ENCODE peak calls at places on chromosomes 1 and 21, in four cellular contexts. E, P, Q and W are unnamed samples.

GRCh38 chr21:25625036-25625435 is 14.0 kb upstream of the JAM2 start:
- DNase-seq in Q (no peak), E (no peak), P (no peak), W (no peak)

GRCh38 chr1:9293512-9294439 is 1.1 kb downstream of the SPSB1 start:
- DNase-seq in E (peak; percentile 47), P (peak; percentile 64), Q (no peak), W (peak; percentile 49)

GRCh38 chr1:222994506-222995229 is 148.4 kb downstream of the TLR5 start:
- DNase-seq in Q (peak; percentile 58), E (no peak), P (peak; percentile 84), W (peak; percentile 46)

GRCh38 chr21:33658919-33659318 is 16.6 kb downstream of the ITSN1 start:
- DNase-seq in Q (no peak), E (no peak), P (no peak), W (no peak)

GRCh38 chr1:90133133-90133532 is 138.2 kb downstream of the ZNF326 start:
- DNase-seq in P (peak; percentile 16), Q (peak; percentile 63), E (peak; percentile 33), W (peak; percentile 83)

GRCh38 chr1:146012703-146013565 is 8.6 kb downstream of the HJV start:
- DNase-seq in Q (peak; percentile 65), P (peak; percentile 93), E (peak; percentile 76), W (peak; percentile 78)

GRCh38 chr1:17434591-17434990 is 4.9 kb downstream of the RCC2 start:
- DNase-seq in Q (no peak), E (no peak), P (no peak), W (peak; percentile 54)

GRCh38 chr21:29318354-29318753 is 19.6 kb downstream of the BACH1 start:
- DNase-seq in P (peak; percentile 32), Q (no peak), E (no peak), W (no peak)

GRCh38 chr1:148333875-148334338 is 149.2 kb downstream of the PPIAL4G start:
- DNase-seq in E (no peak), P (no peak), Q (no peak), W (no peak)

GRCh38 chr1:55747285-55747890 is 532.2 kb upstream of the USP24 start:
- DNase-seq in P (peak; percentile 33), E (no peak), Q (no peak), W (no peak)

GRCh38 chr1:91884459-91885290 is 1.3 kb downstream of the TGFBR3 start:
- DNase-seq in Q (no peak), P (peak; percentile 64), E (no peak), W (peak; percentile 56)

GRCh38 chr1:200849430-200849829 is 23.4 kb upstream of the GPR25 start:
- DNase-seq in Q (no peak), P (no peak), E (no peak), W (no peak)

GRCh38 chr1:199071080-199071479 is 432.2 kb downstream of the PTPRC start:
- DNase-seq in P (no peak), E (no peak), Q (no peak), W (no peak)

GRCh38 chr1:184296466-184297243 is 90.2 kb upstream of the C1orf21 start:
- DNase-seq in E (no peak), Q (no peak), P (peak; percentile 79), W (no peak)

GRCh38 chr1:172343246-172344099 is 77.0 kb upstream of the C1orf105 start:
- DNase-seq in Q (peak; percentile 61), E (no peak), P (peak; percentile 90), W (no peak)

GRCh38 chr1:38087676-38088075 is 41.1 kb upstream of the POU3F1 start:
- DNase-seq in E (no peak), Q (no peak), P (no peak), W (no peak)

GRCh38 chr1:159854101-159854692 is 8.3 kb downstream of the VSIG8 start:
- DNase-seq in E (no peak), Q (no peak), P (peak; percentile 78), W (peak; percentile 72)

GRCh38 chr1:151196292-151196800 is 2.0 kb upstream of the PIP5K1A start:
- DNase-seq in E (peak; percentile 82), P (peak; percentile 91), Q (peak; percentile 81), W (peak; percentile 77)

GRCh38 chr21:44982558-44983244 is 42.9 kb downstream of the SLX9 start:
- DNase-seq in P (no peak), E (no peak), Q (no peak), W (no peak)

GRCh38 chr21:16073571-16073970 is 343.8 kb downstream of the USP25 start:
- DNase-seq in E (no peak), Q (no peak), P (no peak), W (no peak)

GRCh38 chr1:174726167-174726879 is 273.4 kb upstream of the CACYBP start:
- DNase-seq in Q (no peak), E (peak; percentile 60), P (peak; percentile 67), W (peak; percentile 61)

GRCh38 chr1:48882020-48882419 is 105.3 kb upstream of the BEND5 start:
- DNase-seq in Q (no peak), E (no peak), P (no peak), W (no peak)

GRCh38 chr21:17613242-17613676 is 558 bp upstream of the BTG3 start:
- DNase-seq in P (peak; percentile 53), E (peak; percentile 29), Q (no peak), W (no peak)

GRCh38 chr1:22861764-22862440 is 110.8 kb downstream of the LACTBL1 start:
- DNase-seq in Q (peak; percentile 86), E (no peak), P (peak; percentile 86), W (peak; percentile 56)

GRCh38 chr1:92310185-92310597 is 11.3 kb downstream of the RPAP2 start:
- DNase-seq in E (peak; percentile 43), Q (peak; percentile 16), P (peak; percentile 61), W (peak; percentile 42)

GRCh38 chr1:24639881-24640280 is 3.2 kb upstream of the SRRM1 start:
- DNase-seq in P (no peak), Q (peak; percentile 15), E (no peak), W (no peak)

GRCh38 chr1:117658676-117659075 is 52.8 kb downstream of the TENT5C start:
- DNase-seq in E (peak; percentile 93), Q (no peak), P (no peak), W (no peak)

GRCh38 chr1:116861137-116861536 is 48.6 kb upstream of the PTGFRN start:
- DNase-seq in E (no peak), P (no peak), Q (no peak), W (no peak)

GRCh38 chr1:109791495-109792040 is 27.8 kb upstream of the EPS8L3 start:
- DNase-seq in Q (no peak), E (no peak), P (no peak), W (no peak)
- H3K4me2 ChIP-seq in Q (peak overlapping the region; percentile 36), E (no peak overlapping the region), P (peak overlapping the region; percentile 68), W (peak overlapping the region; percentile 51)

GRCh38 chr1:2130156-2130555 is 64.4 kb downstream of the FAAP20 start:
- DNase-seq in E (no peak), P (no peak), Q (no peak), W (no peak)
- H3K27ac ChIP-seq in E (no peak overlapping the region), P (no peak overlapping the region), Q (no peak overlapping the region), W (no peak overlapping the region)

DNA sequence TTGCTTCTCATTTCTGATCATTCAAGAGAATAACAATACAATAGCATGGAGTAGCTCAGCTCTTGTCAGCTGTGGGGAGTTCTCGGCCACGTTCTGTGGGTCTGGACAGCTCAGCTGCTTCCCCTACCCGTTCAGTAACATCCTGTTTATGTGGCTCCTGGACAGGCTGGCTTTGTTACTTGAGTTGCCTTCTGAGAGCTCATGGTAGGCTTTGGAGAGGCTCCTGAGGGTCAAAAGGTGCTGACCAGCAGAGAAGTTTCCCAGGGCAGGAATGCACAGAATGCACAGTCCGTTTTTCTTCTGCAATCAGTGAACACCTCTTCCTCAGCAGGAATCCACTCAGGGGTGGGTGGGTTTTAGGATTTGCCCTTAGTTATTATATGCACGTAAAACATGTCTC is 36.0 kb downstream of the KAZN start:
- DNase-seq in E (peak; percentile 24), P (no peak), Q (no peak), W (no peak)
- H2AFZ ChIP-seq in E (no peak overlapping the region), P (no peak overlapping the region), Q (no peak overlapping the region), W (no peak overlapping the region)

DNA sequence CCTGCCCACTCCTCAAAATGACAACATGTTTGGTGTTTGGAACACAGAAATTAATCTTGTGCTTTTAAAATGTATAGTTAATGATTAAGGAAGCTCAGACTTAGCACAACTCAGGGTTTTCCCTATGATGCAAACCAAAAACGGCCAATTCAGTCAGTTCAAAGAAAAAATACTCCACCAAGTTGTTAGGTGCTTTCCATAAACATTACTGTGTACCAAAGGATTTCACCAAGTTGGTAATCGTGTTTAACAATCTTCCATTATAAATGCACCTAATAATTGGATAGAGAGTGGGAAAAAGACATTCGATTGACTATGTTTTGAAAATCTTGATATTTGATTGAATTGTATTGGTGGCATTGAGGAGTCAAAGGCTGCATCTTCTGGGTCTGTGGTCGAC is 33.3 kb upstream of the DUSP10 start:
- DNase-seq in E (no peak), Q (no peak), P (no peak), W (no peak)
- H3K4me2 ChIP-seq in E (no peak overlapping the region), Q (no peak overlapping the region), P (no peak overlapping the region), W (no peak overlapping the region)

GRCh38 chr1:42282024-42282579 is 52.9 kb downstream of the FOXJ3 start:
- DNase-seq in E (no peak), P (peak; percentile 85), Q (peak; percentile 28), W (no peak)
- H3K27ac ChIP-seq in E (no peak overlapping the region), P (peak overlapping the region; percentile 54), Q (no peak overlapping the region), W (no peak overlapping the region)

GRCh38 chr1:243850013-243850367 is at the start of gene AKT3:
- DNase-seq in Q (no peak), P (no peak), E (no peak), W (peak; percentile 84)
- H2AFZ ChIP-seq in Q (peak within 1 kb of the TSS; percentile 98), P (peak within 1 kb of the TSS; percentile 84), E (peak within 1 kb of the TSS; percentile 74), W (peak within 1 kb of the TSS; percentile 43)

DNA sequence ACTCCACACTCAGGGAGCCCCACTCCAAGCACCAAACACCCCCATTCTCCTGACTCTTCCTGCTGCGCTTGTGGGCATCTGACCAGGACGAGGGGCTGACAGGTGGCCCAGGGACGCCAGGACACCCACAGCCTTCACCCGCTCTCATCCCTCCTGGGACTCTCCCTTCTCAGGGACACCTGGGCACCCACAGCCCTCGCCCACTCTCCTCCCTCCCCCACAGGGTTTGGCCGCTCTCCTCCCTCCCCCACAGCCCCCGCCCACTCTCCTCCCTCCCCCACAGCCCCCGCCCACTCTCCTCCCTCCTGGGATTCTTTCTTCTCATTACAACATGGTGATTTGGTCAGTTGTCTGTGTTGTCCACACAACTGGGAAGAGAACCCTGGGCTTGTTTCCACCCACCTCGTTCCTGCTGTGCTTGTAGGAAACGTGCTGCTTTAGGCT is 43.4 kb downstream of the PRDM15 start:
- DNase-seq in E (peak; percentile 79), P (no peak), Q (no peak), W (no peak)
- H3K4me2 ChIP-seq in E (peak overlapping the region; percentile 90), P (no peak overlapping the region), Q (no peak overlapping the region), W (no peak overlapping the region)

GRCh38 chr1:20087668-20088067 is 17.7 kb downstream of the PLA2G5 start:
- DNase-seq in P (no peak), E (peak; percentile 58), Q (no peak), W (peak; percentile 51)
- H3K27ac ChIP-seq in P (no peak overlapping the region), E (no peak overlapping the region), Q (no peak overlapping the region), W (no peak overlapping the region)